ENCODE peak calls at places on chromosomes 12 and 14, in ten cellular contexts. One of them, this sample, is unnamed.

GRCh38 chr12:96048392-96048969 is 13.1 kb upstream of the LTA4H start:
- DNase-seq in HEK293T: no peak
- DNase-seq in T-helper 22 cell: no peak
- DNase-seq in anterior cingulate cortex: no peak
- DNase-seq in HTR-8/SVneo: no peak
- DNase-seq in MV-4-11: no peak
- DNase-seq in astrocyte of the spinal cord: no peak
- DNase-seq in fibroblast of the aortic adventitia: no peak
- DNase-seq in mesothelial cell of epicardium: no peak
- DNase-seq in psoas muscle: no peak
- DNase-seq in this sample: no peak

GRCh38 chr12:113766880-113767878 is 198.9 kb downstream of the RBM19 start:
- DNase-seq in HEK293T: no peak
- DNase-seq in T-helper 22 cell: no peak
- DNase-seq in anterior cingulate cortex: no peak
- DNase-seq in HTR-8/SVneo: peak; percentile 87
- DNase-seq in MV-4-11: no peak
- DNase-seq in astrocyte of the spinal cord: peak; percentile 81
- DNase-seq in fibroblast of the aortic adventitia: peak; percentile 80
- DNase-seq in mesothelial cell of epicardium: no peak
- DNase-seq in psoas muscle: no peak
- DNase-seq in this sample: no peak

GRCh38 chr12:33593753-33594152 is 154.1 kb upstream of the SYT10 start:
- DNase-seq in HEK293T: no peak
- DNase-seq in T-helper 22 cell: no peak
- DNase-seq in anterior cingulate cortex: no peak
- DNase-seq in HTR-8/SVneo: no peak
- DNase-seq in MV-4-11: no peak
- DNase-seq in astrocyte of the spinal cord: no peak
- DNase-seq in fibroblast of the aortic adventitia: no peak
- DNase-seq in mesothelial cell of epicardium: no peak
- DNase-seq in psoas muscle: no peak
- DNase-seq in this sample: no peak

GRCh38 chr12:92290016-92290685 is 144.5 kb upstream of the BTG1 start:
- DNase-seq in HEK293T: no peak
- DNase-seq in T-helper 22 cell: no peak
- DNase-seq in anterior cingulate cortex: no peak
- DNase-seq in HTR-8/SVneo: peak; percentile 3
- DNase-seq in MV-4-11: no peak
- DNase-seq in astrocyte of the spinal cord: peak; percentile 57
- DNase-seq in fibroblast of the aortic adventitia: peak; percentile 75
- DNase-seq in mesothelial cell of epicardium: no peak
- DNase-seq in psoas muscle: no peak
- DNase-seq in this sample: no peak

GRCh38 chr14:54291491-54292191 is 105.2 kb upstream of the CDKN3 start:
- DNase-seq in HEK293T: no peak
- DNase-seq in T-helper 22 cell: no peak
- DNase-seq in anterior cingulate cortex: no peak
- DNase-seq in HTR-8/SVneo: no peak
- DNase-seq in MV-4-11: no peak
- DNase-seq in astrocyte of the spinal cord: peak; percentile 29
- DNase-seq in fibroblast of the aortic adventitia: peak; percentile 54
- DNase-seq in mesothelial cell of epicardium: no peak
- DNase-seq in psoas muscle: no peak
- DNase-seq in this sample: no peak

GRCh38 chr12:13941258-13942249 is 39.8 kb downstream of the GRIN2B start:
- DNase-seq in HEK293T: peak; percentile 52
- DNase-seq in T-helper 22 cell: no peak
- DNase-seq in anterior cingulate cortex: no peak
- DNase-seq in HTR-8/SVneo: peak; percentile 5
- DNase-seq in MV-4-11: peak; percentile 30
- DNase-seq in astrocyte of the spinal cord: peak; percentile 22
- DNase-seq in fibroblast of the aortic adventitia: peak; percentile 53
- DNase-seq in mesothelial cell of epicardium: no peak
- DNase-seq in psoas muscle: no peak
- DNase-seq in this sample: no peak

GRCh38 chr12:65067383-65067782 is 53.7 kb downstream of the WIF1 start:
- DNase-seq in HEK293T: no peak
- DNase-seq in T-helper 22 cell: no peak
- DNase-seq in anterior cingulate cortex: no peak
- DNase-seq in HTR-8/SVneo: no peak
- DNase-seq in MV-4-11: no peak
- DNase-seq in astrocyte of the spinal cord: no peak
- DNase-seq in fibroblast of the aortic adventitia: no peak
- DNase-seq in mesothelial cell of epicardium: no peak
- DNase-seq in psoas muscle: no peak
- DNase-seq in this sample: no peak

GRCh38 chr12:29322157-29322556 is 58.8 kb downstream of the ERGIC2 start:
- DNase-seq in HEK293T: no peak
- DNase-seq in T-helper 22 cell: no peak
- DNase-seq in anterior cingulate cortex: no peak
- DNase-seq in HTR-8/SVneo: no peak
- DNase-seq in MV-4-11: no peak
- DNase-seq in astrocyte of the spinal cord: no peak
- DNase-seq in fibroblast of the aortic adventitia: no peak
- DNase-seq in mesothelial cell of epicardium: no peak
- DNase-seq in psoas muscle: no peak
- DNase-seq in this sample: no peak

GRCh38 chr12:6224550-6224949 is 24.4 kb downstream of the CD9 start:
- DNase-seq in HEK293T: no peak
- DNase-seq in T-helper 22 cell: no peak
- DNase-seq in anterior cingulate cortex: peak; percentile 65
- DNase-seq in HTR-8/SVneo: no peak
- DNase-seq in MV-4-11: no peak
- DNase-seq in astrocyte of the spinal cord: peak; percentile 70
- DNase-seq in fibroblast of the aortic adventitia: no peak
- DNase-seq in mesothelial cell of epicardium: no peak
- DNase-seq in psoas muscle: peak; percentile 56
- DNase-seq in this sample: peak; percentile 47

GRCh38 chr12:64889434-64890216 is 65.2 kb downstream of the TBC1D30 start:
- DNase-seq in HEK293T: no peak
- DNase-seq in T-helper 22 cell: no peak
- DNase-seq in anterior cingulate cortex: no peak
- DNase-seq in HTR-8/SVneo: no peak
- DNase-seq in MV-4-11: no peak
- DNase-seq in astrocyte of the spinal cord: no peak
- DNase-seq in fibroblast of the aortic adventitia: no peak
- DNase-seq in mesothelial cell of epicardium: no peak
- DNase-seq in psoas muscle: no peak
- DNase-seq in this sample: no peak

GRCh38 chr12:1807489-1807888 is 12.9 kb upstream of the LRTM2 start:
- DNase-seq in HEK293T: no peak
- DNase-seq in T-helper 22 cell: no peak
- DNase-seq in anterior cingulate cortex: no peak
- DNase-seq in HTR-8/SVneo: no peak
- DNase-seq in MV-4-11: no peak
- DNase-seq in astrocyte of the spinal cord: no peak
- DNase-seq in fibroblast of the aortic adventitia: no peak
- DNase-seq in mesothelial cell of epicardium: no peak
- DNase-seq in psoas muscle: no peak
- DNase-seq in this sample: peak; percentile 21

GRCh38 chr14:81164167-81164774 is 56.5 kb downstream of the GTF2A1 start:
- DNase-seq in HEK293T: peak; percentile 68
- DNase-seq in T-helper 22 cell: no peak
- DNase-seq in anterior cingulate cortex: no peak
- DNase-seq in HTR-8/SVneo: peak; percentile 63
- DNase-seq in MV-4-11: peak; percentile 91
- DNase-seq in astrocyte of the spinal cord: peak; percentile 69
- DNase-seq in fibroblast of the aortic adventitia: peak; percentile 72
- DNase-seq in mesothelial cell of epicardium: no peak
- DNase-seq in psoas muscle: peak; percentile 13
- DNase-seq in this sample: no peak

This sample was measured in Right ventricle myocardium superior.